ENCODE peak calls at places on chromosomes 3 and 15, in seven cellular contexts. M is A549, L is body of pancreas, Y is transverse colon, J is H54, Q is Peyer's patch, H is breast epithelium. V is an unnamed sample.

GRCh38 chr15:90885432-90886290 is 1.4 kb downstream of the FES start:
- DNase-seq in M (peak), L (peak), Y (peak), J (no peak), Q (peak), H (no peak), V (peak)

GRCh38 chr15:56356616-56357015 is 8.6 kb upstream of the TEX9 start:
- DNase-seq in M (no peak), L (no peak), Y (no peak), J (no peak), Q (no peak), H (peak), V (no peak)

GRCh38 chr3:78708565-78709073 is 1059.2 kb downstream of the ROBO1 start:
- DNase-seq in M (no peak), L (no peak), Y (no peak), J (no peak), Q (no peak), H (no peak), V (no peak)

GRCh38 chr3:49787182-49787464 is 781 bp upstream of the IP6K1 start:
- DNase-seq in M (no peak), L (no peak), Y (no peak), J (no peak), Q (no peak), H (no peak), V (no peak)

GRCh38 chr3:76047368-76047767 is 262.0 kb upstream of the ZNF717 start:
- DNase-seq in M (no peak), L (no peak), Y (no peak), J (no peak), Q (no peak), H (no peak), V (no peak)

GRCh38 chr15:48627260-48627969 is 18.1 kb downstream of the FBN1 start:
- DNase-seq in M (no peak), L (no peak), Y (no peak), J (no peak), Q (no peak), H (no peak), V (no peak)

GRCh38 chr15:38474155-38474757 is 20.3 kb downstream of the FAM98B start:
- DNase-seq in M (peak), L (peak), Y (no peak), J (peak), Q (no peak), H (no peak), V (no peak)

GRCh38 chr15:52217186-52217585 is 26.0 kb upstream of the GNB5 start:
- DNase-seq in M (peak), L (peak), Y (peak), J (no peak), Q (peak), H (peak), V (no peak)

GRCh38 chr15:40787344-40787841 is 17.6 kb downstream of the C15orf62 start:
- DNase-seq in M (no peak), L (peak), Y (peak), J (no peak), Q (no peak), H (peak), V (no peak)

GRCh38 chr3:16357191-16357590 is 92.2 kb downstream of the OXNAD1 start:
- DNase-seq in M (no peak), L (no peak), Y (no peak), J (no peak), Q (no peak), H (no peak), V (no peak)

GRCh38 chr3:73480187-73480672 is 144.5 kb downstream of the PDZRN3 start:
- DNase-seq in M (no peak), L (peak), Y (no peak), J (no peak), Q (no peak), H (no peak), V (no peak)

GRCh38 chr3:140593766-140594165 is 84.1 kb upstream of the TRIM42 start:
- DNase-seq in M (no peak), L (no peak), Y (no peak), J (no peak), Q (no peak), H (no peak), V (no peak)

GRCh38 chr3:64184621-64185020 is 40.6 kb downstream of the PRICKLE2 start:
- DNase-seq in M (peak), L (no peak), Y (no peak), J (no peak), Q (no peak), H (no peak), V (no peak)

GRCh38 chr15:50260969-50261496 is 4.5 kb downstream of the HDC start:
- DNase-seq in M (no peak), L (no peak), Y (no peak), J (no peak), Q (no peak), H (no peak), V (no peak)

GRCh38 chr15:31147943-31148621 is 46.6 kb upstream of the TRPM1 start:
- DNase-seq in M (no peak), L (no peak), Y (no peak), J (no peak), Q (no peak), H (no peak), V (no peak)

DNA sequence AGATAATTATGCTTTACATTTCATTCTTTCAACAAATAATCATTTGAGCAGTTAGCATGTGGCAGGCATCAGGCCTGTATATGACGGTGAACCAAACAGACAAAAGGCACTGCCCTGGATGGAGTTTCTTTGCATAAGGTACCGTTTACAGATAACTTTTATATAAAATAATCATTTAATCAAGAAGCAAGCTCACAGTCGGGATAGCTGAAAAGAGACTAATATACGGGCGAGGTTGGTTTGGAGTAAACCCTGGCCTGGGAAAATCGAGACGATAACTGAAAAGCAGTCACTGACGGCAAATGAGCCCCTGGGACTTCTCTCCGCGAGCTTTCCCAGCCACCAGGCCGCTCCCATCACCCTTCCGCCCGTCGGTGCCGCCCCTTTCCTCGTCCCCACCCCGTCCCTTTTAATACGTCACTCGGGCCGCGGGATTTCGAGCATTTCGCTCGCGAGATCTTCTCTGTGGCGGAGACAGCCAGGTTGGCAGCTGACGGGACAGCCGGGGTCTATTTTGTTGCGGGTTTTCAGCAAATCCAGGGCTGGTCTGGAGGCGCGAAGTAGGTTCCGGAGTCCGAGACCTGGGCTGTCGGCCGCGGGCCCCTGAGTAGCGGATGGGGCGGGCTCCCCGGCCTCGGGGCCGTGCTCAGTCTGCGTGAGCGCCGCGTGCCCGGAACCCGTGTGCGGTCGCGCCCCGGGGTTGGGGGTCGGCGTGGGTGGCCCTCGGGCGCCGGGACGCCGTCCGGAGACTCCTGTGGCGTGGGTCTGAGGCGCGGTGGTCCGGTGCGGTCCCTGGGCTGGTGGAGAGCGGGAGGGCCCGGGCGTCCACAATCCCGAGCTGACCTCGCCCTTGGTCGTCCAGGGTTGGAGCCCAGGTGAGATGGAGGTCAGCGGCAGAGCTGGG is at the start of gene NMD3:
- DNase-seq in M (peak), L (peak), Y (peak), J (peak), Q (peak), H (peak), V (peak)
- TF ChIP-seq POLR2A in M (peak), L (peak), Y (peak), J (peak), Q (peak), H (peak), V (peak)

DNA sequence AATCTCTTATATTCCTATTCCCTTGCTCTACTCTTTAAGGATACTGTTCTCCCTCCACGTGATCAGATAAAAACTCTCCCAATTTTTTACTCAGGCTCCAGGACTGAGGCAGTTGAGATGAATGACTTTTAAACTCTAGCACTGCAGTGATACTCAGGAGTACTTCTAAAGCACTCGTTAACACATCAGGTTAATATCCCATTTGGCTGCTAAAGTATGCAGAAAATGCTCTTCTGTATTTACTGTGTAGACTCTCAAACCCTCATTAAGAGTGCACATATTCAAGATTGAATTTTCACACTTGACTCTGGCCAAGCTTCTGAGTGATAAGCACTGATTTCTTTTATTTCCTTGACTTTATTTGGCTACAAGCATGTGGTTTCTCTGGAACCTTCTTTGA is 392.4 kb upstream of the NECTIN3 start:
- DNase-seq in M (no peak), L (no peak), Y (no peak), J (no peak), Q (no peak), H (no peak), V (no peak)
- TF ChIP-seq POLR2A in M (no peak), L (no peak), Y (no peak), J (no peak), Q (no peak), H (no peak), V (no peak)

GRCh38 chr15:65087873-65088642 is 11.5 kb downstream of the KBTBD13 start:
- DNase-seq in M (no peak), L (no peak), Y (peak), J (no peak), Q (no peak), H (peak), V (peak)

GRCh38 chr15:65086680-65087111 is 10.2 kb downstream of the KBTBD13 start:
- DNase-seq in M (peak), L (no peak), Y (no peak), J (no peak), Q (no peak), H (peak), V (no peak)

GRCh38 chr15:65087411-65087810 is 10.9 kb downstream of the KBTBD13 start:
- DNase-seq in M (no peak), L (no peak), Y (no peak), J (no peak), Q (no peak), H (no peak), V (no peak)

GRCh38 chr15:65089206-65089824 is 12.8 kb downstream of the KBTBD13 start:
- DNase-seq in M (no peak), L (no peak), Y (no peak), J (no peak), Q (no peak), H (no peak), V (peak)

DNA sequence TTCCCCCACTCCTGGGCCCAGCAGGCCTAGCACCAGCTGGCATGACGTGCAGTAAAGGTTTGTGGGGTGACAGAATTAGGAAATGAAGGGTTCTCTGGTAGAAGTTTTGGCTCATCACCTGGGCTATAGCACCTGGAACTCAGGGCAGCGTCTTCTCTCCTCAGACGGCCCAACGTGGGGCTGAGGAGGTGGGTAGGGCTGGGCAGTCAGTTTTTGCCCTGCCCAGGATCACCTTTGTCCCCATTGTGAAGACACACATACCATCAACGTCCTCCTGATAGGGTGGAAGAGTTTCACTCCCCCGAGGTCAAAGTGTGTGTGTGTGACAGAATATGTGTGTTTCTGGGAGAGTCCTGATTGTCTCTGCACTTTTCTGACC is 12.1 kb downstream of the KBTBD13 start:
- DNase-seq in M (no peak), L (no peak), Y (peak), J (no peak), Q (no peak), H (no peak), V (no peak)
- TF ChIP-seq POLR2A in M (no peak), L (no peak), Y (peak), J (no peak), Q (peak), H (no peak), V (no peak)

GRCh38 chr15:63408514-63408913 is 26.9 kb upstream of the CA12 start:
- DNase-seq in M (no peak), L (no peak), Y (no peak), J (no peak), Q (no peak), H (no peak), V (no peak)
- TF ChIP-seq POLR2A in M (no peak), L (no peak), Y (no peak), J (no peak), Q (no peak), H (no peak), V (no peak)

DNA sequence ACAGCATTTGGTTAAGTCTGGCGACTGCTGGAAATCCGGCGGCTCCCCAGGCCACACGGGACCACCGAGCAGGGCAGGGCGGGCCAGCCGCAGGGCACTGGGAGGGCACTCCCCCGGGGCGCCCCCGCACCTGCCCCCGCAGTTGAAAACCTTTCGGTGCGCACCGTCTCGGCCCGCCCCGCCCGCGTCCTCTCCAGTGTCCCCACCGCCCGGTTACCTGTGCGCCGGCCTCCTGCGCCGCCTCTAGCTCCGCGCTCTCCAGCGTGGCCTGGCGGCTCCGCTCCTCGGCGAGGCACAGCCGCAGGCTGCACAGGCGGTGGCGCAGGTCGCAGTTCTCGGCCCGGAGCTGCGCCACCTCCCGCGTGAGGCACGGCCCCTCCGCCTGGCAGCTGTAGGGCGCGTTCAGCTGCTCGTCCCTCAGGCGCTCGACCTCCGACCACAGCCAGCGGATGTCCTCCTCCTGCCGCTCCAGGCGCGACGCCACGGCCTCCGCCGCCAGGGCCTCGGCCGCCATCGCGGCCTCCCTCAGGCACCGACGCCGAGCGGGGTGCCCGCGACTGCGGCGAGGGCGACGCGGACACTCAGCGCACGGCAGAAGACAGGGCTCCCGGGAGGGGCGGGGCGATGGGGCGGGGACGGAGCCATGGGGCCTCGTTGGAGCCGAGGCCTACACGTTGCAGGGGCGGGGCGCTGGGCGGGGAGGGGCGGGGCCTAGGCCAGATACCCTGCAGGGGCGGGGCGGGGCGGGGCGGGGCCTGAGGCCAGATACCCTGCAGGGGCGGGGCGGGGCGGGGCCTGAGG is at the start of gene TARS3:
- DNase-seq in M (peak), L (peak), Y (peak), J (peak), Q (peak), H (peak), V (peak)
- TF ChIP-seq POLR2A in M (peak), L (peak), Y (peak), J (peak), Q (peak), H (peak), V (peak)